ENCODE peak calls at places on chromosomes 13 and 19, in nine cellular contexts. M, Y, A, K, S, D, W, X and Z are unnamed samples. For H3K4me1 and H3K36me3, the result is how much of the 10 kb centered on the place peaks cover.

GRCh38 chr19:58033741-58034475 is at the start of gene ZSCAN1:
- DNase-seq in Y (peak), W (peak), S (peak), A (peak), M (no peak), X (no peak), K (peak), D (no peak), Z (peak)

GRCh38 chr19:12789904-12790619 is 1.2 kb upstream of the JUNB start:
- DNase-seq in Y (peak), S (peak), W (peak), A (peak), D (peak), X (peak), M (peak), K (peak), Z (peak)

GRCh38 chr13:69204620-69205019 is 903.0 kb upstream of the ATXN8OS start:
- DNase-seq in S (no peak), W (no peak), Y (no peak), K (no peak), X (no peak), M (no peak), A (no peak), D (no peak), Z (no peak)

GRCh38 chr19:15260939-15261338 is 28.7 kb upstream of the EPHX3 start:
- DNase-seq in K (no peak), Y (no peak), D (no peak), M (no peak), A (no peak), S (no peak), X (no peak), W (peak), Z (no peak)

GRCh38 chr13:62760724-62761123 is 1345.1 kb upstream of the PCDH20 start:
- DNase-seq in K (no peak), S (no peak), X (no peak), W (no peak), A (no peak), M (no peak), D (no peak), Y (no peak), Z (no peak)

GRCh38 chr13:33556828-33557227 is 261.1 kb upstream of the RFC3 start:
- DNase-seq in K (no peak), D (no peak), M (no peak), A (no peak), Y (no peak), S (no peak), X (no peak), W (no peak), Z (no peak)

GRCh38 chr19:42286349-42287016 is 15.4 kb upstream of the PRR19 start:
- DNase-seq in S (no peak), A (no peak), K (peak), W (no peak), X (no peak), Y (peak), D (no peak), M (peak), Z (peak)

GRCh38 chr19:49475995-49476880 is 2.2 kb downstream of the FLT3LG start:
- DNase-seq in A (no peak), X (no peak), S (no peak), M (peak), Y (peak), W (peak), D (no peak), K (no peak), Z (no peak)

GRCh38 chr13:19862511-19863313 is 737 bp downstream of the ZMYM5 start:
- DNase-seq in W (peak), S (peak), A (peak), Y (peak), D (peak), K (peak), M (peak), X (no peak), Z (peak)

GRCh38 chr19:40133491-40133890 is 42.7 kb upstream of the ZNF780A start:
- DNase-seq in W (no peak), X (no peak), K (no peak), D (no peak), S (no peak), A (no peak), Y (no peak), M (no peak), Z (no peak)

GRCh38 chr19:35883920-35884319 is 15.5 kb downstream of the APLP1 start:
- DNase-seq in X (no peak), K (no peak), W (no peak), S (no peak), A (no peak), Y (no peak), D (no peak), M (no peak), Z (no peak)

GRCh38 chr13:85993567-85993966 is 194.3 kb upstream of the SLITRK6 start:
- DNase-seq in D (no peak), A (no peak), M (no peak), S (no peak), Y (no peak), X (no peak), K (no peak), W (no peak), Z (no peak)

GRCh38 chr19:32224371-32225244 is 120.8 kb upstream of the ZNF507 start:
- DNase-seq in X (no peak), Y (no peak), S (no peak), D (peak), W (peak), K (no peak), A (no peak), M (no peak), Z (peak)

GRCh38 chr19:43634877-43635560 is 4.6 kb downstream of the CADM4 start:
- DNase-seq in K (no peak), W (peak), M (no peak), S (no peak), Y (no peak), D (no peak), A (no peak), X (no peak), Z (no peak)

GRCh38 chr13:23995283-23996073 is 98.2 kb upstream of the C1QTNF9B start:
- DNase-seq in S (no peak), W (no peak), D (no peak), X (no peak), A (no peak), Y (no peak), M (no peak), K (no peak), Z (no peak)

GRCh38 chr19:13008926-13009787 is 13.9 kb downstream of the NFIX start:
- DNase-seq in K (peak), S (no peak), D (no peak), X (no peak), Y (no peak), M (no peak), W (no peak), A (no peak), Z (no peak)

GRCh38 chr13:85108356-85108755 is 690.9 kb downstream of the SLITRK6 start:
- DNase-seq in X (no peak), D (no peak), S (no peak), K (no peak), A (no peak), M (no peak), W (no peak), Y (no peak), Z (no peak)

GRCh38 chr13:72205773-72206172 is 338.8 kb upstream of the DACH1 start:
- DNase-seq in X (no peak), Y (no peak), D (no peak), W (no peak), S (no peak), K (no peak), A (no peak), M (no peak), Z (no peak)

GRCh38 chr13:113066142-113066455 is 39.5 kb upstream of the F7 start:
- DNase-seq in D (no peak), W (no peak), Y (no peak), A (no peak), X (no peak), M (no peak), S (no peak), K (no peak), Z (no peak)

GRCh38 chr19:10286803-10287737 is at the start of gene ICAM4:
- DNase-seq in D (peak), K (no peak), M (no peak), S (peak), A (peak), X (no peak), W (peak), Y (no peak), Z (peak)

GRCh38 chr13:109336730-109337129 is 449.7 kb downstream of the IRS2 start:
- DNase-seq in K (no peak), Y (no peak), D (no peak), A (no peak), X (no peak), W (no peak), S (no peak), M (no peak), Z (no peak)

GRCh38 chr19:56105090-56105701 is 15.9 kb downstream of the ZNF787 start:
- DNase-seq in A (peak), K (peak), Y (peak), X (no peak), M (no peak), D (peak), W (peak), S (peak), Z (peak)

GRCh38 chr19:56104423-56104822 is 16.7 kb downstream of the ZNF787 start:
- DNase-seq in M (no peak), Y (no peak), X (no peak), S (no peak), D (no peak), A (no peak), W (no peak), K (no peak), Z (peak)

GRCh38 chr19:56106993-56107392 is 14.1 kb downstream of the ZNF787 start:
- DNase-seq in Y (no peak), A (no peak), K (no peak), W (no peak), X (no peak), S (no peak), M (no peak), D (no peak), Z (no peak)

GRCh38 chr19:56107626-56108351 is 13.3 kb downstream of the ZNF787 start:
- DNase-seq in D (no peak), W (no peak), Y (peak), S (no peak), M (no peak), K (no peak), X (no peak), A (no peak), Z (no peak)

GRCh38 chr19:56106397-56106849 is 14.7 kb downstream of the ZNF787 start:
- DNase-seq in W (no peak), S (no peak), Y (no peak), X (no peak), D (no peak), A (peak), K (no peak), M (no peak), Z (peak)
- H3K4me1 ChIP-seq in W (under half), S (under half), Y (half or more), X (half or more), D (half or more), A (under half), K (under half), M (under half), Z (half or more)

GRCh38 chr19:6217752-6218403 is 61.9 kb downstream of the MLLT1 start:
- DNase-seq in X (no peak), M (peak), Y (no peak), D (no peak), K (no peak), W (no peak), S (no peak), A (peak), Z (no peak)

GRCh38 chr19:6216236-6216995 is 63.4 kb downstream of the MLLT1 start:
- DNase-seq in K (no peak), X (no peak), A (no peak), M (peak), W (no peak), Y (peak), D (peak), S (no peak), Z (peak)

GRCh38 chr19:6215701-6216235 is 64.0 kb downstream of the MLLT1 start:
- DNase-seq in M (peak), A (no peak), Y (peak), X (no peak), W (no peak), S (no peak), D (no peak), K (no peak), Z (no peak)

GRCh38 chr19:6218497-6219146 is 61.2 kb downstream of the MLLT1 start:
- DNase-seq in M (peak), K (peak), D (peak), A (peak), S (peak), X (peak), W (peak), Y (peak), Z (peak)

DNA sequence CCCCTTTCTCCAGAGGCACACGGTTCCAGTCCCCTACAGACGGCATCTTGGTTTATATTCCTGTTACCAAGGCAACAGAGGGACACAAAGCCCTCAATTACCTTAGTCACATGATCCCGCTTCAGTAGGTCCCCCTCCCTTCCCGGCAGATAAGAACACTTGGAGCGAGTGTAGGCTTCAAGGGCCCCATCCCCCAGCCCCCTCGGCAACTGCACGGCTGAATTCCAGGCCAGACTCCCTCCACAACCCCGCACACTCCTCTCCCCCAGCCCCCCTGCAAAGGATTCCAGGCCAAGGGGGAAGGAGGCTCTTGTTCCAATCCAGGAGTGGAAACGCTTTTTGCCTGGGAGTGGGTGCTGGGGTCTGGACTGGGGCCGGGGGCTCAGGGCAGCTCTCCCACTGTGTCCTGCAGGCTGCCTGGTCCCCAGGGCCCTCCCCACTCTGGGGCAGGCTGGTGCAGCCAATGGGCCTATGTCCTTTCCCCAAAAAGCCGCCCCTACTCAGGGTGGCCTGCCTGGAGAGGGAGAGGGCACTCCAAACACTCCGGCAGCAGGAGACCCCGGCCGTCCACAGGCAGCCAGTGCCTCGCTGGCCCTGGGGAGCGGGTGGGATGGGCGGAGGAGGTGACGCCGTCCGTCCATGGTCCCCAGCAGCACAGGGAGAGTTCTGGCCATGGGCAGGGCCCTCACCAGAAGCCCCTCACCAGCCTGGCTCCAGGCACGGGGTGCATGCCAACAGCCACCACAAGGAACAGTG is 62.6 kb downstream of the MLLT1 start:
- DNase-seq in W (peak), M (peak), Y (peak), X (no peak), S (no peak), D (no peak), K (no peak), A (no peak), Z (peak)
- H3K36me3 ChIP-seq in W (under half), M (under half), Y (under half), X (under half), S (under half), D (under half), K (under half), A (under half), Z (half or more)

GRCh38 chr19:46732172-46732938 is 13.5 kb upstream of the FKRP start:
- DNase-seq in M (no peak), X (no peak), K (no peak), D (peak), A (no peak), W (no peak), S (no peak), Y (no peak), Z (no peak)
- H3K4me1 ChIP-seq in M (under half), X (under half), K (under half), D (under half), A (under half), W (under half), S (under half), Y (under half), Z (under half)

GRCh38 chr13:110687736-110688135 is 18.2 kb downstream of the CARS2 start:
- DNase-seq in M (no peak), X (no peak), K (peak), S (no peak), D (no peak), Y (no peak), W (no peak), A (no peak), Z (no peak)

GRCh38 chr13:110685305-110685704 is 20.6 kb downstream of the CARS2 start:
- DNase-seq in S (no peak), W (no peak), A (no peak), X (no peak), K (peak), Y (peak), D (no peak), M (no peak), Z (no peak)

GRCh38 chr13:110689711-110690110 is 16.2 kb downstream of the CARS2 start:
- DNase-seq in Y (no peak), A (no peak), W (no peak), M (no peak), S (no peak), D (no peak), X (no peak), K (peak), Z (no peak)

GRCh38 chr13:110689041-110689440 is 16.9 kb downstream of the CARS2 start:
- DNase-seq in S (no peak), M (no peak), W (no peak), X (no peak), D (no peak), K (peak), Y (no peak), A (no peak), Z (no peak)

GRCh38 chr13:110690516-110690915 is 15.4 kb downstream of the CARS2 start:
- DNase-seq in Y (no peak), W (no peak), X (no peak), A (no peak), S (no peak), D (no peak), M (no peak), K (peak), Z (no peak)
- H3K36me3 ChIP-seq in Y (under half), W (under half), X (under half), A (under half), S (under half), D (half or more), M (under half), K (under half), Z (half or more)

DNA sequence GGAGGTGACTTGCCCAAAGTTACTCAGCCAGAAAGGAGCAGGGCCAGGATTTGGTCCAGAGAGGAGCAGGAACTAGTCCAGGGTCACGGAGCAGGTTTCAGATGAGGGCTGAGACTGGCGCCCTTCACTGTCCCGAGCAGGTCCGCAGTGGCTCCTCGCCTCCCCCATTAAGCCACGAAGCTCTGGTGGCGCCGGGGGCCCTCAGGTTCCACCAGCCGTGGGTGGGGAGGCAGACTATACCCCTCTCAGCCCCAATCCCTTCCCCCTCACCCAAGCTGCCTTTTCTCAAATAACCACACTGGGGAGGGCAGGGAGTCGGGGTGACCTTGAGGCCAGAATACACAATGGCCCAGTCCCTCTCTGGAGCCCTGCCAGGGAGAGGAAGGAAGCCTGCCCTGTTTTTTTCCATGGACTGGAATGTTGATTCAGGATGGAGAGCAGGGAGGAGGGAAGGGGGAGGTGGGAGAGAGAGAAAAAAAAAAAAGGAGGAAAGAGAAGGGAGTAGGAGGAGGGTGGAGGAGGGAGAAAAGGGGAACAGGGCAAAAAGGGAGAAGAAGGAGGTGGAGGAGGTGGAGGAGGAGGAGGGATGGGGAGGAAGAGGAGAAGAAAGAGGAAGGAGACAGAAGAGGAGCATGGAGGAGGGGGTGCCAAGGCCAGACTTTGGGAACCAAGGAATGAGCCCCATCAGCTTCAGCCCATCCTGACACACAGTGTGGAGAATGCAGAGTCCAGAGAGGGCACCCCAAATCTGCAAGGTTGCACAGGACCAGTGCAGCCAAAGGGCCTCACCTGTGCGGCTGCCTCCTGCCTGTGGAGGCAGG is 19.7 kb downstream of the CEACAM16 start:
- DNase-seq in W (peak), D (peak), X (no peak), Y (peak), A (no peak), S (no peak), K (peak), M (no peak), Z (peak)
- H3K4me1 ChIP-seq in W (under half), D (under half), X (under half), Y (under half), A (under half), S (under half), K (under half), M (under half), Z (half or more)

GRCh38 chr13:42865703-42866102 is 84.3 kb downstream of the FAM216B start:
- DNase-seq in K (no peak), D (no peak), A (no peak), W (no peak), M (no peak), Y (no peak), X (no peak), S (no peak), Z (no peak)

GRCh38 chr13:42864952-42865634 is 83.7 kb downstream of the FAM216B start:
- DNase-seq in Y (no peak), X (no peak), K (no peak), W (no peak), D (no peak), S (no peak), M (no peak), A (no peak), Z (no peak)

GRCh38 chr13:42873081-42873480 is 91.7 kb downstream of the FAM216B start:
- DNase-seq in A (no peak), K (no peak), Y (no peak), M (no peak), W (no peak), D (no peak), S (no peak), X (no peak), Z (no peak)

DNA sequence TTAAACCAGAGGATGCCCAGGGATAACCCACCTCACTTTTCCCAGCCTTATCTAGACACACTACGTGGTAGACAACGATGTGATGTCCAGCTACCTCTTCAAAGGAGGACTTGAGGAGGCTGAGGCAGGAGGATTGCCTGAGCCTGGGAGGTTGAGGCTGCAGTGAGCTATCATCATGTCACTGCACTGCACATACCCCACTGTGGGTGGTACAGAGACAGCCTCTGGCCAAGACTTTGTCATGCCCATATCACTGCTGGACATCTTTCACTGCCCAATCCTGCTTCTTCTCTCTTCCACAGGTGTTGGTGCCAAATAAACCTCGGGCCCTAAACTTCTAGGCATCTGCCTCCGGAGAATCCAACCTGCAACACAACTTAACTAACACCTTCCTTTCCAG is 85.8 kb downstream of the FAM216B start:
- DNase-seq in S (no peak), A (no peak), K (no peak), X (no peak), D (no peak), W (no peak), Y (no peak), M (no peak), Z (no peak)
- H3K36me3 ChIP-seq in S (under half), A (under half), K (under half), X (under half), D (under half), W (under half), Y (under half), M (under half), Z (under half)

GRCh38 chr19:1243768-1244692 is 2.5 kb downstream of the ATP5F1D start:
- DNase-seq in X (no peak), D (peak), M (peak), W (peak), K (peak), Y (peak), S (peak), A (peak), Z (peak)
- H3K4me1 ChIP-seq in X (half or more), D (half or more), M (half or more), W (under half), K (half or more), Y (half or more), S (under half), A (half or more), Z (under half)